ENCODE peak calls at places on chromosomes 3 and 15, in six cellular contexts. Q is foreskin keratinocyte, I is endothelial cell, T is astrocyte of the spinal cord, P is sigmoid colon, C is endothelial cell of umbilical vein. H is an unnamed sample.
A peak's percentile ranks its signal among the peaks of the same experiment; 100 is the strongest.

GRCh38 chr15:88029696-88030095 is 226.8 kb downstream of the NTRK3 start:
- DNase-seq in Q (no peak), I (no peak), T (no peak), P (no peak), C (no peak), H (no peak)

GRCh38 chr15:91572110-91572509 is 281.4 kb upstream of the SLCO3A1 start:
- DNase-seq in Q (peak; percentile 26), I (no peak), T (peak; percentile 89), P (no peak), C (no peak), H (no peak)

GRCh38 chr3:189699873-189700272 is 68.7 kb downstream of the TP63 start:
- DNase-seq in Q (no peak), I (no peak), T (no peak), P (no peak), C (no peak), H (no peak)

GRCh38 chr3:57538465-57538864 is 5.7 kb downstream of the DNAH12 start:
- DNase-seq in Q (no peak), I (no peak), T (no peak), P (no peak), C (no peak), H (no peak)

GRCh38 chr3:140265269-140265668 is 330.3 kb downstream of the CLSTN2 start:
- DNase-seq in Q (no peak), I (no peak), T (no peak), P (no peak), C (no peak), H (no peak)

GRCh38 chr3:133709139-133709538 is 37.1 kb upstream of the TF start:
- DNase-seq in Q (no peak), I (no peak), T (no peak), P (no peak), C (no peak), H (no peak)

GRCh38 chr15:75732206-75732808 is 19.7 kb upstream of the CSPG4 start:
- DNase-seq in Q (no peak), I (no peak), T (no peak), P (peak; percentile 73), C (no peak), H (no peak)

GRCh38 chr3:144265527-144266100 is 294.0 kb downstream of the DIPK2A start:
- DNase-seq in Q (no peak), I (no peak), T (no peak), P (no peak), C (peak; percentile 74), H (no peak)

GRCh38 chr15:38877471-38877870 is 312.9 kb upstream of the RASGRP1 start:
- DNase-seq in Q (no peak), I (no peak), T (no peak), P (no peak), C (no peak), H (no peak)

GRCh38 chr3:162134571-162134970 is 638.0 kb downstream of the OTOL1 start:
- DNase-seq in Q (no peak), I (no peak), T (no peak), P (no peak), C (no peak), H (no peak)

GRCh38 chr15:73295630-73296286 is 73.0 kb downstream of the HCN4 start:
- DNase-seq in Q (no peak), I (no peak), T (no peak), P (no peak), C (no peak), H (no peak)

GRCh38 chr3:127450331-127450730 is 140.2 kb downstream of the TPRA1 start:
- DNase-seq in Q (no peak), I (no peak), T (no peak), P (peak; percentile 34), C (no peak), H (no peak)

GRCh38 chr3:32467333-32468070 is 35.1 kb downstream of the CMTM6 start:
- DNase-seq in Q (peak; percentile 44), I (peak; percentile 87), T (peak; percentile 74), P (peak; percentile 79), C (peak; percentile 89), H (peak; percentile 85)

GRCh38 chr3:129211772-129212171 is 28.1 kb upstream of the CNBP start:
- DNase-seq in Q (peak; percentile 95), I (no peak), T (peak; percentile 81), P (peak; percentile 87), C (peak; percentile 75), H (no peak)

GRCh38 chr3:110069641-110070538 is 732.5 kb upstream of the DPPA4 start:
- DNase-seq in Q (peak; percentile 92), I (no peak), T (peak; percentile 80), P (no peak), C (no peak), H (no peak)

GRCh38 chr3:172153335-172153861 is 114.0 kb downstream of the FNDC3B start:
- DNase-seq in Q (peak; percentile 89), I (peak; percentile 67), T (peak; percentile 99), P (peak; percentile 98), C (peak; percentile 98), H (no peak)

GRCh38 chr3:78820497-78820896 is 947.3 kb downstream of the ROBO1 start:
- DNase-seq in Q (no peak), I (no peak), T (no peak), P (no peak), C (no peak), H (no peak)

GRCh38 chr3:120599211-120599610 is 3.1 kb downstream of the NDUFB4 start:
- DNase-seq in Q (no peak), I (no peak), T (no peak), P (no peak), C (no peak), H (no peak)

GRCh38 chr3:4864503-4864902 is 114.7 kb upstream of the BHLHE40 start:
- DNase-seq in Q (peak; percentile 28), I (no peak), T (no peak), P (no peak), C (no peak), H (no peak)

GRCh38 chr15:76335129-76335850 is 1.3 kb upstream of the ISL2 start:
- DNase-seq in Q (peak; percentile 30), I (no peak), T (no peak), P (peak; percentile 68), C (no peak), H (peak; percentile 31)

GRCh38 chr15:28112101-28112760 is 13.1 kb upstream of the OCA2 start:
- DNase-seq in Q (no peak), I (no peak), T (no peak), P (peak; percentile 52), C (no peak), H (no peak)

GRCh38 chr3:192082733-192083660 is 622.0 kb downstream of the PYDC2 start:
- DNase-seq in Q (peak; percentile 36), I (no peak), T (no peak), P (no peak), C (no peak), H (no peak)

GRCh38 chr3:78857494-78858111 is 910.2 kb downstream of the ROBO1 start:
- DNase-seq in Q (no peak), I (no peak), T (no peak), P (no peak), C (no peak), H (no peak)

GRCh38 chr15:84992157-84992940 is 10.7 kb downstream of the PDE8A start:
- DNase-seq in Q (peak; percentile 93), I (no peak), T (peak; percentile 77), P (no peak), C (peak; percentile 61), H (no peak)

GRCh38 chr15:90031231-90031791 is 30.2 kb downstream of the ZNF710 start:
- DNase-seq in Q (peak; percentile 64), I (no peak), T (peak; percentile 48), P (peak; percentile 48), C (no peak), H (peak; percentile 84)

GRCh38 chr3:46469680-46470357 is 5.1 kb upstream of the LTF start:
- DNase-seq in Q (no peak), I (no peak), T (no peak), P (no peak), C (no peak), H (no peak)

GRCh38 chr15:53512029-53512428 is 247.4 kb downstream of the WDR72 start:
- DNase-seq in Q (no peak), I (no peak), T (no peak), P (no peak), C (no peak), H (no peak)
- TF ChIP-seq CTCF in Q (no peak), I (no peak), T (no peak), P (no peak), C (no peak), H (no peak)

GRCh38 chr3:183123891-183124290 is 24.6 kb upstream of the MCCC1 start:
- DNase-seq in Q (peak; percentile 41), I (no peak), T (peak; percentile 13), P (no peak), C (peak; percentile 50), H (no peak)

GRCh38 chr3:183117046-183117445 is 17.8 kb upstream of the MCCC1 start:
- DNase-seq in Q (peak; percentile 60), I (no peak), T (no peak), P (no peak), C (no peak), H (no peak)

GRCh38 chr3:183120538-183121215 is 21.4 kb upstream of the MCCC1 start:
- DNase-seq in Q (no peak), I (no peak), T (no peak), P (no peak), C (no peak), H (no peak)

GRCh38 chr3:183122257-183122932 is 23.1 kb upstream of the MCCC1 start:
- DNase-seq in Q (peak; percentile 40), I (no peak), T (peak; percentile 82), P (no peak), C (peak; percentile 95), H (peak; percentile 61)
- TF ChIP-seq CTCF in Q (peak; percentile 93), I (peak; percentile 92), T (peak; percentile 74), P (peak; percentile 85), C (peak; percentile 56), H (peak; percentile 77)

GRCh38 chr15:33737687-33738606 is 230.3 kb upstream of the CHRM5 start:
- DNase-seq in Q (no peak), I (peak; percentile 60), T (peak; percentile 22), P (no peak), C (peak; percentile 49), H (peak; percentile 44)

GRCh38 chr15:33730815-33731214 is 237.5 kb upstream of the CHRM5 start:
- DNase-seq in Q (no peak), I (no peak), T (no peak), P (no peak), C (no peak), H (no peak)

GRCh38 chr15:33735143-33735542 is 233.2 kb upstream of the CHRM5 start:
- DNase-seq in Q (no peak), I (no peak), T (no peak), P (no peak), C (no peak), H (no peak)

GRCh38 chr15:33738941-33739664 is 229.2 kb upstream of the CHRM5 start:
- DNase-seq in Q (no peak), I (no peak), T (no peak), P (no peak), C (no peak), H (no peak)

GRCh38 chr15:33735637-33736247 is 232.6 kb upstream of the CHRM5 start:
- DNase-seq in Q (no peak), I (peak; percentile 36), T (peak; percentile 40), P (no peak), C (peak; percentile 32), H (peak; percentile 30)
- TF ChIP-seq CTCF in Q (peak; percentile 68), I (no peak), T (peak; percentile 67), P (no peak), C (peak; percentile 48), H (peak; percentile 34)

DNA sequence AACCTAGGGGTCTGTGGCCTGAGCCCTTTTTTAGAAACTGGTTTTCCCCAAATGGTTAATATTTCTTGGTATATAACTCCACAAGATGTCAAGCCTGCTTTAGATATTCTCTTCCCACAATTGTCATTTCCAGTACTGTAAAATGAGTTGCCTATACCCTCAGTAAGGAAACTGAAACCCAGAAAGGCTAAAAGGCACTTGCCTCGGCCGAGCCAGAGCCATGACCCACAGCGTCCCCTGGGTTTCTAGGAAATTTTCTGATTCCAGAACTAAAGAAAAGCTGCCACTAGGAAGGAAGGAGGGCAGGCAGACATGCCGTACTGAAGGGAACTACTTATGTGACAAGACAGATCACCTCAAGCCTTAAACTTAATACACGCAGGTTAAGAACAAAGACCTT is 59.1 kb downstream of the ATP8B4 start:
- DNase-seq in Q (no peak), I (no peak), T (no peak), P (no peak), C (no peak), H (no peak)
- TF ChIP-seq CTCF in Q (no peak), I (no peak), T (no peak), P (no peak), C (no peak), H (no peak)